ENCODE peak calls at places on chromosomes 4 and X, in six cellular contexts. One of them, this sample, is unnamed.

GRCh38 chr4:39908284-39908683 is 69.4 kb downstream of the PDS5A start:
- DNase-seq in A172: no peak
- DNase-seq in stimulated activated CD4-positive, alpha-beta T cell treated with anti-CD3 and anti-CD28 coated beads, TNF-alpha, amount 100 ng/mL, for 24 hours: no peak
- DNase-seq in naive thymus-derived CD4-positive, alpha-beta T cell: no peak
- DNase-seq in stimulated activated CD8-positive, alpha-beta memory T cell treated with anti-CD3 and anti-CD28 coated beads, Interleukin-4, amount 100 ng/mL, for 24 hours: no peak
- DNase-seq in H7: no peak
- DNase-seq in this sample: no peak

GRCh38 chrX:3046253-3046909 is 5.1 kb downstream of the ARSF start:
- DNase-seq in A172: no peak
- DNase-seq in stimulated activated CD4-positive, alpha-beta T cell treated with anti-CD3 and anti-CD28 coated beads, TNF-alpha, amount 100 ng/mL, for 24 hours: no peak
- DNase-seq in naive thymus-derived CD4-positive, alpha-beta T cell: no peak
- DNase-seq in stimulated activated CD8-positive, alpha-beta memory T cell treated with anti-CD3 and anti-CD28 coated beads, Interleukin-4, amount 100 ng/mL, for 24 hours: no peak
- DNase-seq in H7: no peak
- DNase-seq in this sample: no peak

GRCh38 chrX:110248582-110248981 is 69.3 kb downstream of the AMMECR1 start:
- DNase-seq in A172: no peak
- DNase-seq in stimulated activated CD4-positive, alpha-beta T cell treated with anti-CD3 and anti-CD28 coated beads, TNF-alpha, amount 100 ng/mL, for 24 hours: no peak
- DNase-seq in naive thymus-derived CD4-positive, alpha-beta T cell: no peak
- DNase-seq in stimulated activated CD8-positive, alpha-beta memory T cell treated with anti-CD3 and anti-CD28 coated beads, Interleukin-4, amount 100 ng/mL, for 24 hours: no peak
- DNase-seq in H7: no peak
- DNase-seq in this sample: no peak

GRCh38 chr4:39636786-39637185 is 1.9 kb downstream of the SMIM14 start:
- DNase-seq in A172: no peak
- DNase-seq in stimulated activated CD4-positive, alpha-beta T cell treated with anti-CD3 and anti-CD28 coated beads, TNF-alpha, amount 100 ng/mL, for 24 hours: no peak
- DNase-seq in naive thymus-derived CD4-positive, alpha-beta T cell: no peak
- DNase-seq in stimulated activated CD8-positive, alpha-beta memory T cell treated with anti-CD3 and anti-CD28 coated beads, Interleukin-4, amount 100 ng/mL, for 24 hours: no peak
- DNase-seq in H7: no peak
- DNase-seq in this sample: no peak

GRCh38 chr4:102420563-102421221 is 75.4 kb upstream of the SLC39A8 start:
- DNase-seq in A172: peak
- DNase-seq in stimulated activated CD4-positive, alpha-beta T cell treated with anti-CD3 and anti-CD28 coated beads, TNF-alpha, amount 100 ng/mL, for 24 hours: no peak
- DNase-seq in naive thymus-derived CD4-positive, alpha-beta T cell: no peak
- DNase-seq in stimulated activated CD8-positive, alpha-beta memory T cell treated with anti-CD3 and anti-CD28 coated beads, Interleukin-4, amount 100 ng/mL, for 24 hours: no peak
- DNase-seq in H7: no peak
- DNase-seq in this sample: peak

GRCh38 chrX:129842510-129843208 is 1.0 kb downstream of the ZDHHC9 start:
- DNase-seq in A172: no peak
- DNase-seq in stimulated activated CD4-positive, alpha-beta T cell treated with anti-CD3 and anti-CD28 coated beads, TNF-alpha, amount 100 ng/mL, for 24 hours: no peak
- DNase-seq in naive thymus-derived CD4-positive, alpha-beta T cell: no peak
- DNase-seq in stimulated activated CD8-positive, alpha-beta memory T cell treated with anti-CD3 and anti-CD28 coated beads, Interleukin-4, amount 100 ng/mL, for 24 hours: no peak
- DNase-seq in H7: no peak
- DNase-seq in this sample: peak

GRCh38 chrX:12080265-12080664 is 58.0 kb upstream of the FRMPD4 start:
- DNase-seq in A172: peak
- DNase-seq in stimulated activated CD4-positive, alpha-beta T cell treated with anti-CD3 and anti-CD28 coated beads, TNF-alpha, amount 100 ng/mL, for 24 hours: no peak
- DNase-seq in naive thymus-derived CD4-positive, alpha-beta T cell: no peak
- DNase-seq in stimulated activated CD8-positive, alpha-beta memory T cell treated with anti-CD3 and anti-CD28 coated beads, Interleukin-4, amount 100 ng/mL, for 24 hours: no peak
- DNase-seq in H7: peak
- DNase-seq in this sample: peak

GRCh38 chr4:39056023-39056422 is 6.0 kb upstream of the KLHL5 start:
- DNase-seq in A172: no peak
- DNase-seq in stimulated activated CD4-positive, alpha-beta T cell treated with anti-CD3 and anti-CD28 coated beads, TNF-alpha, amount 100 ng/mL, for 24 hours: no peak
- DNase-seq in naive thymus-derived CD4-positive, alpha-beta T cell: no peak
- DNase-seq in stimulated activated CD8-positive, alpha-beta memory T cell treated with anti-CD3 and anti-CD28 coated beads, Interleukin-4, amount 100 ng/mL, for 24 hours: no peak
- DNase-seq in H7: no peak
- DNase-seq in this sample: no peak

GRCh38 chrX:39201305-39201990 is 400.2 kb downstream of the MID1IP1 start:
- DNase-seq in A172: peak
- DNase-seq in stimulated activated CD4-positive, alpha-beta T cell treated with anti-CD3 and anti-CD28 coated beads, TNF-alpha, amount 100 ng/mL, for 24 hours: no peak
- DNase-seq in naive thymus-derived CD4-positive, alpha-beta T cell: no peak
- DNase-seq in stimulated activated CD8-positive, alpha-beta memory T cell treated with anti-CD3 and anti-CD28 coated beads, Interleukin-4, amount 100 ng/mL, for 24 hours: no peak
- DNase-seq in H7: no peak
- DNase-seq in this sample: no peak

GRCh38 chrX:37350034-37350365 is 836 bp downstream of the PRRG1 start:
- DNase-seq in A172: peak
- DNase-seq in stimulated activated CD4-positive, alpha-beta T cell treated with anti-CD3 and anti-CD28 coated beads, TNF-alpha, amount 100 ng/mL, for 24 hours: no peak
- DNase-seq in naive thymus-derived CD4-positive, alpha-beta T cell: no peak
- DNase-seq in stimulated activated CD8-positive, alpha-beta memory T cell treated with anti-CD3 and anti-CD28 coated beads, Interleukin-4, amount 100 ng/mL, for 24 hours: no peak
- DNase-seq in H7: no peak
- DNase-seq in this sample: peak

GRCh38 chr4:153151535-153152452 is 52.4 kb upstream of the TRIM2 start:
- DNase-seq in A172: peak
- DNase-seq in stimulated activated CD4-positive, alpha-beta T cell treated with anti-CD3 and anti-CD28 coated beads, TNF-alpha, amount 100 ng/mL, for 24 hours: no peak
- DNase-seq in naive thymus-derived CD4-positive, alpha-beta T cell: no peak
- DNase-seq in stimulated activated CD8-positive, alpha-beta memory T cell treated with anti-CD3 and anti-CD28 coated beads, Interleukin-4, amount 100 ng/mL, for 24 hours: peak
- DNase-seq in H7: peak
- DNase-seq in this sample: no peak

GRCh38 chr4:90958256-90958895 is 831.2 kb downstream of the CCSER1 start:
- DNase-seq in A172: peak
- DNase-seq in stimulated activated CD4-positive, alpha-beta T cell treated with anti-CD3 and anti-CD28 coated beads, TNF-alpha, amount 100 ng/mL, for 24 hours: no peak
- DNase-seq in naive thymus-derived CD4-positive, alpha-beta T cell: no peak
- DNase-seq in stimulated activated CD8-positive, alpha-beta memory T cell treated with anti-CD3 and anti-CD28 coated beads, Interleukin-4, amount 100 ng/mL, for 24 hours: no peak
- DNase-seq in H7: no peak
- DNase-seq in this sample: no peak

GRCh38 chrX:54788446-54788845 is 9.6 kb downstream of the ITIH6 start:
- DNase-seq in A172: no peak
- DNase-seq in stimulated activated CD4-positive, alpha-beta T cell treated with anti-CD3 and anti-CD28 coated beads, TNF-alpha, amount 100 ng/mL, for 24 hours: no peak
- DNase-seq in naive thymus-derived CD4-positive, alpha-beta T cell: no peak
- DNase-seq in stimulated activated CD8-positive, alpha-beta memory T cell treated with anti-CD3 and anti-CD28 coated beads, Interleukin-4, amount 100 ng/mL, for 24 hours: no peak
- DNase-seq in H7: no peak
- DNase-seq in this sample: no peak

GRCh38 chrX:3576886-3577516 is 136.4 kb downstream of the PRKX start:
- DNase-seq in A172: peak
- DNase-seq in stimulated activated CD4-positive, alpha-beta T cell treated with anti-CD3 and anti-CD28 coated beads, TNF-alpha, amount 100 ng/mL, for 24 hours: no peak
- DNase-seq in naive thymus-derived CD4-positive, alpha-beta T cell: no peak
- DNase-seq in stimulated activated CD8-positive, alpha-beta memory T cell treated with anti-CD3 and anti-CD28 coated beads, Interleukin-4, amount 100 ng/mL, for 24 hours: no peak
- DNase-seq in H7: no peak
- DNase-seq in this sample: no peak

GRCh38 chr4:47736555-47736954 is 101.3 kb downstream of the CORIN start:
- DNase-seq in A172: no peak
- DNase-seq in stimulated activated CD4-positive, alpha-beta T cell treated with anti-CD3 and anti-CD28 coated beads, TNF-alpha, amount 100 ng/mL, for 24 hours: no peak
- DNase-seq in naive thymus-derived CD4-positive, alpha-beta T cell: no peak
- DNase-seq in stimulated activated CD8-positive, alpha-beta memory T cell treated with anti-CD3 and anti-CD28 coated beads, Interleukin-4, amount 100 ng/mL, for 24 hours: no peak
- DNase-seq in H7: no peak
- DNase-seq in this sample: no peak

GRCh38 chrX:129747533-129747932 is 8.8 kb downstream of the XPNPEP2 start:
- DNase-seq in A172: no peak
- DNase-seq in stimulated activated CD4-positive, alpha-beta T cell treated with anti-CD3 and anti-CD28 coated beads, TNF-alpha, amount 100 ng/mL, for 24 hours: no peak
- DNase-seq in naive thymus-derived CD4-positive, alpha-beta T cell: no peak
- DNase-seq in stimulated activated CD8-positive, alpha-beta memory T cell treated with anti-CD3 and anti-CD28 coated beads, Interleukin-4, amount 100 ng/mL, for 24 hours: no peak
- DNase-seq in H7: no peak
- DNase-seq in this sample: no peak

This sample was measured in HepG2.